ENCODE peak calls at places on chromosome 9, in four cellular contexts. P, Y, O and N are unnamed samples.

GRCh38 chr9:38214441-38214840 is 145.4 kb upstream of the SHB start:
- DNase-seq in P (no peak), O (no peak), Y (no peak), N (no peak)

GRCh38 chr9:137382728-137383452 is 40.1 kb downstream of the EXD3 start:
- DNase-seq in P (no peak), O (peak; percentile 82), Y (no peak), N (no peak)

GRCh38 chr9:129164246-129164930 is 13.7 kb downstream of the IER5L start:
- DNase-seq in P (peak; percentile 72), Y (no peak), O (no peak), N (no peak)

GRCh38 chr9:127835930-127836586 is 18.4 kb downstream of the ENG start:
- DNase-seq in P (no peak), Y (no peak), O (no peak), N (no peak)

GRCh38 chr9:114938687-114939575 is 8.5 kb upstream of the TNFSF8 start:
- DNase-seq in O (no peak), Y (no peak), P (no peak), N (no peak)

GRCh38 chr9:38689678-38690077 is 30.3 kb downstream of the FAM240B start:
- DNase-seq in P (no peak), O (no peak), Y (no peak), N (no peak)

GRCh38 chr9:69594180-69594579 is 78.0 kb downstream of the APBA1 start:
- DNase-seq in O (no peak), P (no peak), Y (no peak), N (no peak)

GRCh38 chr9:120477534-120478001 is 102.4 kb downstream of the CDK5RAP2 start:
- DNase-seq in P (peak; percentile 11), O (peak; percentile 63), Y (peak; percentile 8), N (peak; percentile 27)

GRCh38 chr9:96399335-96399633 is 15.8 kb upstream of the SLC35D2 start:
- DNase-seq in O (no peak), P (peak; percentile 37), Y (no peak), N (no peak)

GRCh38 chr9:127083133-127083532 is 39.3 kb downstream of the ANGPTL2 start:
- DNase-seq in O (no peak), P (no peak), Y (no peak), N (no peak)

GRCh38 chr9:7368410-7369292 is 430.9 kb downstream of the DMAC1 start:
- DNase-seq in Y (no peak), P (no peak), O (no peak), N (no peak)

GRCh38 chr9:21810388-21810787 is 8.0 kb downstream of the MTAP start:
- DNase-seq in Y (no peak), O (no peak), P (no peak), N (no peak)

GRCh38 chr9:71250626-71251025 is 129.2 kb upstream of the TRPM3 start:
- DNase-seq in Y (no peak), O (no peak), P (no peak), N (no peak)

GRCh38 chr9:107760469-107761242 is 271.1 kb upstream of the KLF4 start:
- DNase-seq in O (no peak), P (no peak), Y (no peak), N (no peak)

GRCh38 chr9:112384690-112385089 is 4.8 kb downstream of the HSDL2 start:
- DNase-seq in P (peak; percentile 56), Y (no peak), O (no peak), N (no peak)

GRCh38 chr9:93812410-93812668 is 142.8 kb downstream of the BARX1 start:
- DNase-seq in Y (no peak), O (no peak), P (no peak), N (no peak)

GRCh38 chr9:117860849-117861248 is 156.6 kb downstream of the TLR4 start:
- DNase-seq in P (no peak), Y (no peak), O (no peak), N (no peak)

GRCh38 chr9:123353984-123354591 is 1.9 kb upstream of the CRB2 start:
- DNase-seq in P (peak; percentile 59), Y (peak; percentile 52), O (peak; percentile 91), N (no peak)

GRCh38 chr9:4680750-4681149 is 1.4 kb downstream of the CDC37L1 start:
- DNase-seq in Y (no peak), P (peak; percentile 38), O (no peak), N (no peak)

GRCh38 chr9:137606005-137606601 is 617 bp downstream of the ARRDC1 start:
- DNase-seq in P (no peak), O (no peak), Y (no peak), N (no peak)

GRCh38 chr9:126459965-126460843 is 133.6 kb downstream of the MVB12B start:
- DNase-seq in P (no peak), O (no peak), Y (no peak), N (no peak)

GRCh38 chr9:35048521-35048920 is 23.9 kb downstream of the VCP start:
- DNase-seq in Y (no peak), O (no peak), P (no peak), N (no peak)

GRCh38 chr9:2493106-2493505 is 128.5 kb upstream of the VLDLR start:
- DNase-seq in P (no peak), O (no peak), Y (no peak), N (no peak)

GRCh38 chr9:129079829-129080228 is 1.1 kb upstream of the DOLPP1 start:
- DNase-seq in P (no peak), Y (no peak), O (no peak), N (no peak)

GRCh38 chr9:80407220-80407619 is 835.5 kb downstream of the TLE4 start:
- DNase-seq in Y (no peak), O (no peak), P (no peak), N (no peak)

GRCh38 chr9:126298319-126298801 is 28.3 kb upstream of the MVB12B start:
- DNase-seq in P (no peak), Y (no peak), O (no peak), N (no peak)

GRCh38 chr9:7479300-7479699 is 320.3 kb downstream of the DMAC1 start:
- DNase-seq in P (no peak), O (no peak), Y (no peak), N (no peak)

GRCh38 chr9:13705913-13706312 is 426.4 kb upstream of the MPDZ start:
- DNase-seq in Y (no peak), O (no peak), P (no peak), N (no peak)

GRCh38 chr9:13705356-13705755 is 425.9 kb upstream of the MPDZ start:
- DNase-seq in P (no peak), O (no peak), Y (no peak), N (no peak)

GRCh38 chr9:13707635-13708410 is 428.3 kb upstream of the MPDZ start:
- DNase-seq in O (no peak), P (no peak), Y (no peak), N (no peak)
- TF ChIP-seq TCF7L2 in O (no peak), P (no peak), Y (no peak), N (no peak)

GRCh38 chr9:98218562-98219363 is 26.3 kb upstream of the CORO2A start:
- DNase-seq in P (no peak), O (no peak), Y (no peak), N (no peak)

GRCh38 chr9:98215266-98215665 is 22.8 kb upstream of the CORO2A start:
- DNase-seq in O (no peak), P (no peak), Y (no peak), N (no peak)

GRCh38 chr9:98215821-98216220 is 23.4 kb upstream of the CORO2A start:
- DNase-seq in P (no peak), Y (no peak), O (no peak), N (no peak)

GRCh38 chr9:98216391-98216790 is 24.0 kb upstream of the CORO2A start:
- DNase-seq in O (no peak), P (no peak), Y (no peak), N (no peak)

DNA sequence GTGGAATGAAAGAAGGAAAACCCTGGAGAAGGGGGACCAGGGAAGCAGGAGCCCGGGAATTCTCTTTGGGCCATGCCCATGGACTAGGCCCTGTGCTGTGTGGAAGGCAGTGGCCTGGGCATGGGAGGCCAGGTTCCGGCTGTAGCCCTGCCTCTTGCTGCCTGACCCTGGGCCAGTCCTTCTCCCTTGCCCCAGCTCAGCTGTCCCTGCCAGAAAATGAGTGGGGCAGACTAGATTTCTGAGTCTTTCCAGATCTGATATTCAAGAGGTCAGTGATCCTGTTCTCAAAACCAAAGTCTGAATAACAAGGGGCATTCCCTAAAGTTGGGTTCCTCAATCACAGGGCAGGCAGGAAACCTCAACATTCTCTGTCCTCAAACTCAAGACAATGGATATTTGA is 24.8 kb upstream of the CORO2A start:
- DNase-seq in O (no peak), Y (no peak), P (no peak), N (no peak)
- H3K36me3 ChIP-seq in O (peaks cover 21% of the 10 kb centered on the region), Y (peaks cover 8% of the 10 kb centered on the region), P (no peaks in the 10 kb centered on the region), N (no peaks in the 10 kb centered on the region)

GRCh38 chr9:74498616-74499095 is 1.5 kb downstream of the RORB start:
- DNase-seq in Y (no peak), P (no peak), O (no peak), N (no peak)
- TF ChIP-seq TCF7L2 in Y (no peak), P (no peak), O (no peak), N (no peak)

GRCh38 chr9:92614123-92614510 is 55.8 kb downstream of the IPPK start:
- DNase-seq in O (no peak), Y (no peak), P (no peak), N (no peak)
- H3K36me3 ChIP-seq in O (peaks cover 79% of the 10 kb centered on the region), Y (peaks cover 11% of the 10 kb centered on the region), P (peaks cover 23% of the 10 kb centered on the region), N (peaks cover 3% of the 10 kb centered on the region)

DNA sequence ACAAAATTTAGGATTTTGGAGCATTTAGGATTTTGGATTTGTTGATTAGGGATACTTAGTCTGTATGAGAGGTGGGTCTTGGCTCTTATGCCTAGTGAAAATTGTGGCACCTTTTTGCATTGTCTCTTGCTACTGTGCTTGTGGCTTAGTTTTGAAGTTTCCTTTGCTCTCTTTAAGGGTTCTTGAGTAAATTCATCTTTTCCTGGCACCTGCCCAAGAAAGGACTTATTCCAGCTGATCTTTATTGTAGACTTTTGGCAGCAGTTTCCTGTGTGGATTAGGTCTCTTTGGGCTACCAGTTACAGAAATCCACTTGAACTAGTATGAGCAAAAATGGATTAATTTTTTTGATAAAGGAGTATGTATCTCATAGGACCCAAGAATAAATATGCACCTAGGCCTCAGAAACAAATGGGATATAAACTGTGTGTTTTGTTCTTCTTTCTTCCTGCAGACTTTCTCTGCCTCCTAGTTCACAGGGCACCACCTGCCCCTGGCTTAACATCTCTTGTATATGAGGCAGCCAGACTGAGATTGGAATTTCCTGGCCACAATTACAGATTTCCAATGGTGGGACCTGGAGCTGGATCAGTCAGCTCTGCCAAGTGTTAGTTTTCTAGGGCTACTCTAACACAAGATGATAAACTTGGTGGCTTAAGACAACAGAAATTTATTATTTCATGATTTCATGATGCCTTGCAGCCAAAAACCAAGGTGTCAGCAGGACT is 44.6 kb downstream of the FOCAD start:
- DNase-seq in P (no peak), O (no peak), Y (no peak), N (no peak)
- TF ChIP-seq TCF7L2 in P (no peak), O (no peak), Y (no peak), N (no peak)

DNA sequence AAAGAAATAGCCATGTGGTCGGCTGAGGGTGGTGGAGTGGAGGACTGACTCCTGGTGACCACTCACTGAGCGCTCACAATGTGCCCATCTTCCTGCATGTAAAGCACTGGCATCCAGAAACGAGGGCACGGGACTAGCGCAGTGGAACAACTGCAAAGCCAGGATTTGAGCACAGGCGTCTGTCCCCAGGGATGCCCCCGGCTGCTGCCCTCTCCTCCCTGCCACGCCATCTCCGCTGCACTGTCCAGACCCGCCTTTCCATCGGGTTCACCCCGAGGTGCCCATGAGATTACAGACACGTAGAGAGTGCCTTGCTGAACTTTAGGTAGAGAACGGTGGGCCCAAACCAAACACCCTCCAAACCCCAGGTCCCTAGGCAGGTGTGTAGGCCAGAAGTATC is 44.7 kb downstream of the PRRT1B start:
- DNase-seq in Y (no peak), O (no peak), P (no peak), N (no peak)
- H3K36me3 ChIP-seq in Y (no peaks in the 10 kb centered on the region), O (peaks cover 22% of the 10 kb centered on the region), P (peaks cover 27% of the 10 kb centered on the region), N (no peaks in the 10 kb centered on the region)

GRCh38 chr9:95089916-95090791 is 227.4 kb downstream of the FANCC start:
- DNase-seq in P (no peak), Y (no peak), O (peak; percentile 22), N (no peak)
- TF ChIP-seq TCF7L2 in P (no peak), Y (no peak), O (no peak), N (no peak)